ENCODE peak calls at places on chromosomes 3 and 15, in ten cellular contexts. F is CD14-positive monocyte; E is AG10803; L is activated T-helper 1 cell treated with anti-CD3 and anti-CD28 coated beads, Interleukin-12 subunit alpha, Interleukin-12 subunit beta, Interleukin-2, Interleukin-4 antibody, amounts not matched to agents 30 ng/mL and 10 ng/mL and 1 ng/mL, durations not matched to agents 14 hours and 24 hours and 36 hours; N is iris pigment epithelial cell; U is stimulated activated CD4-positive, alpha-beta T cell treated with anti-CD3 and anti-CD28 coated beads, Interleukin-4, amount 100 ng/mL, for 48 hours; Q is hepatocyte; Y is sigmoid colon; H is right cardiac atrium; J is brain pericyte. W is an unnamed sample.

GRCh38 chr15:39792954-39793353 is 10.3 kb upstream of the FSIP1 start:
- DNase-seq in F (no peak), E (no peak), L (no peak), N (peak), U (no peak), Q (no peak), Y (no peak), H (no peak), J (no peak), W (no peak)

GRCh38 chr3:193240850-193241706 is at the start of gene PLAAT1:
- DNase-seq in F (no peak), E (peak), L (no peak), N (peak), U (peak), Q (peak), Y (peak), H (peak), J (no peak), W (peak)

GRCh38 chr3:8328971-8329370 is 172.7 kb upstream of the LMCD1 start:
- DNase-seq in F (no peak), E (no peak), L (no peak), N (no peak), U (no peak), Q (no peak), Y (no peak), H (no peak), J (no peak), W (no peak)

GRCh38 chr3:78880588-78881461 is 887.0 kb downstream of the ROBO1 start:
- DNase-seq in F (no peak), E (peak), L (no peak), N (no peak), U (no peak), Q (no peak), Y (no peak), H (no peak), J (no peak), W (no peak)

GRCh38 chr15:101578443-101578894 is 73.7 kb downstream of the TM2D3 start:
- DNase-seq in F (no peak), E (peak), L (no peak), N (peak), U (no peak), Q (peak), Y (no peak), H (peak), J (no peak), W (peak)

GRCh38 chr15:77631790-77632551 is 741 bp downstream of the LINGO1 start:
- DNase-seq in F (no peak), E (no peak), L (no peak), N (no peak), U (no peak), Q (peak), Y (no peak), H (peak), J (no peak), W (no peak)

GRCh38 chr3:128971421-128971820 is 22.5 kb downstream of the CFAP92 start:
- DNase-seq in F (no peak), E (peak), L (no peak), N (peak), U (no peak), Q (peak), Y (no peak), H (peak), J (no peak), W (no peak)

GRCh38 chr3:123084738-123085237 is 18.0 kb downstream of the PDIA5 start:
- DNase-seq in F (no peak), E (no peak), L (no peak), N (peak), U (no peak), Q (no peak), Y (no peak), H (no peak), J (no peak), W (no peak)

GRCh38 chr15:77028451-77029165 is 33.7 kb downstream of the PSTPIP1 start:
- DNase-seq in F (peak), E (no peak), L (no peak), N (no peak), U (no peak), Q (no peak), Y (peak), H (no peak), J (no peak), W (no peak)

GRCh38 chr3:160485931-160486330 is 36.3 kb upstream of the TRIM59 start:
- DNase-seq in F (no peak), E (no peak), L (no peak), N (no peak), U (no peak), Q (no peak), Y (no peak), H (no peak), J (no peak), W (no peak)

GRCh38 chr15:100224206-100225185 is 117.3 kb downstream of the ADAMTS17 start:
- DNase-seq in F (no peak), E (no peak), L (no peak), N (no peak), U (no peak), Q (no peak), Y (no peak), H (no peak), J (no peak), W (no peak)

GRCh38 chr15:32682569-32682968 is 35.2 kb upstream of the GREM1 start:
- DNase-seq in F (no peak), E (peak), L (no peak), N (peak), U (no peak), Q (peak), Y (no peak), H (no peak), J (no peak), W (no peak)

GRCh38 chr3:52051444-52051843 is 4.9 kb downstream of the DUSP7 start:
- DNase-seq in F (no peak), E (no peak), L (no peak), N (no peak), U (no peak), Q (no peak), Y (no peak), H (no peak), J (no peak), W (no peak)

GRCh38 chr3:150911780-150912179 is 6.5 kb upstream of the MINDY4B start:
- DNase-seq in F (no peak), E (no peak), L (no peak), N (no peak), U (no peak), Q (no peak), Y (no peak), H (no peak), J (no peak), W (no peak)

GRCh38 chr3:187183210-187183862 is 13.9 kb upstream of the RTP1 start:
- DNase-seq in F (no peak), E (peak), L (peak), N (peak), U (no peak), Q (no peak), Y (no peak), H (no peak), J (no peak), W (peak)

GRCh38 chr3:104126864-104127553 is 1239.7 kb upstream of the ALCAM start:
- DNase-seq in F (no peak), E (no peak), L (no peak), N (no peak), U (no peak), Q (peak), Y (no peak), H (no peak), J (no peak), W (no peak)

GRCh38 chr3:101038393-101038792 is 45.2 kb upstream of the ABI3BP start:
- DNase-seq in F (no peak), E (peak), L (no peak), N (peak), U (no peak), Q (no peak), Y (no peak), H (no peak), J (no peak), W (no peak)

GRCh38 chr3:166444336-166444735 is 607.1 kb upstream of the BCHE start:
- DNase-seq in F (no peak), E (no peak), L (no peak), N (no peak), U (no peak), Q (no peak), Y (no peak), H (no peak), J (no peak), W (no peak)

GRCh38 chr3:55750525-55750924 is 263.4 kb upstream of the WNT5A start:
- DNase-seq in F (no peak), E (peak), L (no peak), N (peak), U (no peak), Q (no peak), Y (no peak), H (no peak), J (no peak), W (no peak)